ENCODE peak calls at places on chromosomes 2 and 18, in five cellular contexts. N is GM23248, M is mucosa of descending colon, T is NCI-H446 treated with DMSO at 0.1 percent for 48 hours, R is retina. V is an unnamed sample.

GRCh38 chr2:144370937-144371584 is 148.9 kb downstream of the ZEB2 start:
- DNase-seq in M (no peak), R (no peak), N (no peak), T (no peak), V (no peak)

GRCh38 chr2:132883430-132883829 is 213.4 kb upstream of the LYPD1 start:
- DNase-seq in M (no peak), T (no peak), R (no peak), N (no peak), V (no peak)

GRCh38 chr2:217756375-217757107 is 246.3 kb downstream of the TNS1 start:
- DNase-seq in M (peak), R (peak), T (peak), N (peak), V (peak)

GRCh38 chr2:182444806-182445205 is 18.0 kb upstream of the PDE1A start:
- DNase-seq in M (no peak), N (no peak), R (no peak), T (peak), V (no peak)

GRCh38 chr18:8283901-8284585 is 325.2 kb upstream of the RAB12 start:
- DNase-seq in N (peak), R (no peak), M (no peak), T (no peak), V (no peak)

GRCh38 chr2:45105050-45105582 is 95.9 kb upstream of the SIX2 start:
- DNase-seq in N (no peak), R (no peak), T (no peak), M (no peak), V (no peak)

GRCh38 chr2:226669249-226669648 is 130.4 kb downstream of the IRS1 start:
- DNase-seq in M (no peak), T (no peak), N (no peak), R (no peak), V (no peak)

GRCh38 chr18:44601447-44601846 is 79.2 kb upstream of the SETBP1 start:
- DNase-seq in M (no peak), N (peak), R (no peak), T (peak), V (no peak)

GRCh38 chr2:119739580-119740255 is 20.0 kb upstream of the PTPN4 start:
- DNase-seq in R (no peak), M (no peak), N (no peak), T (no peak), V (no peak)

GRCh38 chr2:69643602-69644505 is at the start of gene AAK1:
- DNase-seq in R (peak), N (peak), T (peak), M (peak), V (peak)

GRCh38 chr2:196758474-196759377 is 40.8 kb downstream of the GTF3C3 start:
- DNase-seq in T (no peak), R (no peak), M (no peak), N (peak), V (no peak)

GRCh38 chr2:3289526-3289925 is 88.1 kb downstream of the EIPR1 start:
- DNase-seq in R (no peak), T (no peak), N (no peak), M (no peak), V (no peak)

GRCh38 chr2:3122525-3122924 is 255.1 kb downstream of the EIPR1 start:
- DNase-seq in T (no peak), R (no peak), M (no peak), N (no peak), V (no peak)

GRCh38 chr2:74399785-74400184 is 19.7 kb upstream of the DCTN1 start:
- DNase-seq in R (no peak), N (peak), T (no peak), M (no peak), V (no peak)

GRCh38 chr2:184598313-184599053 is at the start of gene ZNF804A:
- DNase-seq in N (peak), M (peak), T (peak), R (peak), V (peak)

GRCh38 chr2:234879671-234880455 is 72.0 kb upstream of the SH3BP4 start:
- DNase-seq in N (peak), T (no peak), R (no peak), M (no peak), V (no peak)

GRCh38 chr2:56741601-56742102 is 557.9 kb downstream of the CCDC85A start:
- DNase-seq in M (no peak), T (peak), R (no peak), N (peak), V (no peak)

GRCh38 chr18:2036136-2036535 is 535.2 kb downstream of the METTL4 start:
- DNase-seq in R (no peak), T (no peak), N (no peak), M (no peak), V (no peak)

GRCh38 chr2:44543773-44544725 is 182.3 kb downstream of the CAMKMT start:
- DNase-seq in R (peak), M (no peak), T (no peak), N (peak), V (no peak)

GRCh38 chr2:137838255-137839092 is 125.8 kb upstream of the HNMT start:
- DNase-seq in R (peak), N (peak), T (peak), M (no peak), V (no peak)

GRCh38 chr2:119291588-119292167 is 68.0 kb downstream of the STEAP3 start:
- DNase-seq in M (no peak), T (no peak), N (no peak), R (no peak), V (no peak)

GRCh38 chr2:27133195-27133875 is 1.1 kb downstream of the PREB start:
- DNase-seq in R (no peak), T (no peak), N (peak), M (no peak), V (no peak)

GRCh38 chr18:35127201-35127600 is 86.0 kb downstream of the MAPRE2 start:
- DNase-seq in R (no peak), N (no peak), M (no peak), T (no peak), V (no peak)

GRCh38 chr2:171894612-171894947 is 536 bp upstream of the SLC25A12 start:
- DNase-seq in R (no peak), N (peak), M (no peak), T (no peak), V (no peak)

GRCh38 chr18:12018861-12019260 is 37.6 kb downstream of the IMPA2 start:
- DNase-seq in N (no peak), R (no peak), M (no peak), T (no peak), V (no peak)

GRCh38 chr2:232491139-232491780 is 3.6 kb upstream of the ECEL1 start:
- DNase-seq in M (peak), N (no peak), R (no peak), T (no peak), V (no peak)

GRCh38 chr2:7692657-7693161 is 775.5 kb downstream of the RNF144A start:
- DNase-seq in R (no peak), N (peak), T (no peak), M (no peak), V (no peak)

GRCh38 chr2:20179755-20180594 is 45.0 kb downstream of the SDC1 start:
- DNase-seq in M (peak), R (no peak), T (no peak), N (no peak), V (peak)

GRCh38 chr2:100756704-100757103 is 63.2 kb upstream of the NPAS2 start:
- DNase-seq in T (no peak), N (no peak), R (no peak), M (no peak), V (no peak)

GRCh38 chr2:101723366-101724112 is 26.0 kb downstream of the MAP4K4 start:
- DNase-seq in R (no peak), N (no peak), M (no peak), T (no peak), V (no peak)

GRCh38 chr2:20595439-20596192 is 55.3 kb downstream of the HS1BP3 start:
- DNase-seq in N (no peak), T (no peak), M (no peak), R (no peak), V (peak)

GRCh38 chr2:154849482-154849881 is 151.0 kb downstream of the KCNJ3 start:
- DNase-seq in R (no peak), T (no peak), M (no peak), N (no peak), V (no peak)

GRCh38 chr2:73265298-73266060 is 18.8 kb downstream of the FBXO41 start:
- DNase-seq in T (no peak), N (no peak), M (no peak), R (no peak), V (no peak)

GRCh38 chr18:62485684-62486083 is 37.1 kb upstream of the ZCCHC2 start:
- DNase-seq in M (no peak), N (peak), R (no peak), T (no peak), V (no peak)

GRCh38 chr2:22934789-22935188 is 450.2 kb upstream of the KLHL29 start:
- DNase-seq in R (no peak), T (no peak), M (no peak), N (no peak), V (no peak)

GRCh38 chr2:192166946-192167345 is 27.8 kb downstream of the TMEFF2 start:
- DNase-seq in N (no peak), T (no peak), M (no peak), R (no peak), V (no peak)

GRCh38 chr2:191391171-191391570 is 146.0 kb downstream of the MYO1B start:
- DNase-seq in T (no peak), M (no peak), N (no peak), R (no peak), V (no peak)

V was measured in Peyer's patch.